ENCODE peak calls at places on chromosomes 1 and 21, in five cellular contexts. One of them, this sample, is unnamed. For H3K4me1, the result is how much of the 10 kb centered on the place peaks cover.

GRCh38 chr1:246043556-246043955 is 463.5 kb downstream of the SMYD3 start:
- DNase-seq in GM23338: no peak
- DNase-seq in fibroblast of lung: no peak
- DNase-seq in cardiac muscle cell: no peak
- DNase-seq in tibial artery: no peak
- DNase-seq in this sample: no peak

GRCh38 chr1:167175901-167176300 is 44.8 kb upstream of the POU2F1 start:
- DNase-seq in tibial artery: no peak
- DNase-seq in GM23338: no peak
- DNase-seq in cardiac muscle cell: no peak
- DNase-seq in fibroblast of lung: no peak
- DNase-seq in this sample: no peak

GRCh38 chr1:10767282-10767681 is 29.2 kb downstream of the CASZ1 start:
- DNase-seq in GM23338: no peak
- DNase-seq in fibroblast of lung: no peak
- DNase-seq in cardiac muscle cell: no peak
- DNase-seq in tibial artery: no peak
- DNase-seq in this sample: no peak

GRCh38 chr1:202713110-202713509 is 2.9 kb upstream of the SYT2 start:
- DNase-seq in fibroblast of lung: no peak
- DNase-seq in tibial artery: no peak
- DNase-seq in cardiac muscle cell: no peak
- DNase-seq in GM23338: no peak
- DNase-seq in this sample: peak

GRCh38 chr1:206686486-206687249 is 2.0 kb downstream of the MAPKAPK2 start:
- DNase-seq in fibroblast of lung: no peak
- DNase-seq in cardiac muscle cell: no peak
- DNase-seq in tibial artery: no peak
- DNase-seq in GM23338: no peak
- DNase-seq in this sample: no peak

GRCh38 chr1:188425687-188426086 is 1596.9 kb downstream of the PLA2G4A start:
- DNase-seq in tibial artery: no peak
- DNase-seq in GM23338: no peak
- DNase-seq in cardiac muscle cell: no peak
- DNase-seq in fibroblast of lung: peak
- DNase-seq in this sample: no peak

GRCh38 chr1:193283026-193283425 is 96.6 kb upstream of the B3GALT2 start:
- DNase-seq in GM23338: peak
- DNase-seq in fibroblast of lung: peak
- DNase-seq in tibial artery: no peak
- DNase-seq in cardiac muscle cell: no peak
- DNase-seq in this sample: no peak

GRCh38 chr1:92444351-92444750 is 42.4 kb downstream of the GFI1 start:
- DNase-seq in cardiac muscle cell: no peak
- DNase-seq in GM23338: no peak
- DNase-seq in tibial artery: no peak
- DNase-seq in fibroblast of lung: peak
- DNase-seq in this sample: no peak

GRCh38 chr1:41614818-41615217 is 130.3 kb upstream of the EDN2 start:
- DNase-seq in tibial artery: no peak
- DNase-seq in fibroblast of lung: no peak
- DNase-seq in cardiac muscle cell: no peak
- DNase-seq in GM23338: no peak
- DNase-seq in this sample: no peak

GRCh38 chr1:23224721-23225648 is 7.7 kb upstream of the HTR1D start:
- DNase-seq in cardiac muscle cell: no peak
- DNase-seq in GM23338: peak
- DNase-seq in tibial artery: no peak
- DNase-seq in fibroblast of lung: peak
- DNase-seq in this sample: no peak

GRCh38 chr1:1179339-1179982 is 5.8 kb downstream of the TTLL10 start:
- DNase-seq in cardiac muscle cell: no peak
- DNase-seq in tibial artery: no peak
- DNase-seq in fibroblast of lung: no peak
- DNase-seq in GM23338: peak
- DNase-seq in this sample: no peak

GRCh38 chr1:172699111-172699510 is 40.2 kb downstream of the FASLG start:
- DNase-seq in tibial artery: no peak
- DNase-seq in GM23338: no peak
- DNase-seq in fibroblast of lung: no peak
- DNase-seq in cardiac muscle cell: no peak
- DNase-seq in this sample: no peak

GRCh38 chr1:87141556-87141955 is 187.1 kb upstream of the LMO4 start:
- DNase-seq in tibial artery: no peak
- DNase-seq in cardiac muscle cell: no peak
- DNase-seq in GM23338: no peak
- DNase-seq in fibroblast of lung: no peak
- DNase-seq in this sample: no peak

GRCh38 chr1:223515915-223516314 is 122.7 kb downstream of the CCDC185 start:
- DNase-seq in GM23338: no peak
- DNase-seq in fibroblast of lung: no peak
- DNase-seq in tibial artery: peak
- DNase-seq in cardiac muscle cell: no peak
- DNase-seq in this sample: no peak

GRCh38 chr1:31857863-31858262 is 42.0 kb upstream of the SPOCD1 start:
- DNase-seq in GM23338: no peak
- DNase-seq in fibroblast of lung: no peak
- DNase-seq in tibial artery: no peak
- DNase-seq in cardiac muscle cell: no peak
- DNase-seq in this sample: no peak

GRCh38 chr1:176774224-176774623 is 311.2 kb downstream of the PAPPA2 start:
- DNase-seq in fibroblast of lung: no peak
- DNase-seq in cardiac muscle cell: no peak
- DNase-seq in tibial artery: no peak
- DNase-seq in GM23338: no peak
- DNase-seq in this sample: no peak

GRCh38 chr1:41342774-41343355 is 18.4 kb upstream of the FOXO6 start:
- DNase-seq in cardiac muscle cell: no peak
- DNase-seq in tibial artery: no peak
- DNase-seq in fibroblast of lung: no peak
- DNase-seq in GM23338: no peak
- DNase-seq in this sample: no peak

GRCh38 chr21:45544449-45545235 is 2.4 kb upstream of the SLC19A1 start:
- DNase-seq in GM23338: no peak
- DNase-seq in tibial artery: peak
- DNase-seq in cardiac muscle cell: no peak
- DNase-seq in fibroblast of lung: no peak
- DNase-seq in this sample: no peak

GRCh38 chr1:95309031-95309459 is 75.0 kb downstream of the RWDD3 start:
- DNase-seq in GM23338: peak
- DNase-seq in fibroblast of lung: peak
- DNase-seq in tibial artery: no peak
- DNase-seq in cardiac muscle cell: peak
- DNase-seq in this sample: peak

GRCh38 chr1:13597166-13597565 is 13.5 kb downstream of the PDPN start:
- DNase-seq in fibroblast of lung: peak
- DNase-seq in GM23338: no peak
- DNase-seq in cardiac muscle cell: no peak
- DNase-seq in tibial artery: no peak
- DNase-seq in this sample: no peak
- H3K4me1 ChIP-seq in fibroblast of lung: under half
- H3K4me1 ChIP-seq in GM23338: under half
- H3K4me1 ChIP-seq in cardiac muscle cell: under half
- H3K4me1 ChIP-seq in tibial artery: under half
- H3K4me1 ChIP-seq in this sample: under half

GRCh38 chr1:17112076-17112475 is 7.2 kb downstream of the PADI2 start:
- DNase-seq in cardiac muscle cell: no peak
- DNase-seq in GM23338: no peak
- DNase-seq in fibroblast of lung: no peak
- DNase-seq in tibial artery: no peak
- DNase-seq in this sample: no peak
- H3K4me1 ChIP-seq in cardiac muscle cell: under half
- H3K4me1 ChIP-seq in GM23338: under half
- H3K4me1 ChIP-seq in fibroblast of lung: under half
- H3K4me1 ChIP-seq in tibial artery: under half
- H3K4me1 ChIP-seq in this sample: under half

GRCh38 chr1:234886081-234886874 is 242.4 kb downstream of the TOMM20 start:
- DNase-seq in fibroblast of lung: no peak
- DNase-seq in GM23338: no peak
- DNase-seq in tibial artery: peak
- DNase-seq in cardiac muscle cell: no peak
- DNase-seq in this sample: no peak

GRCh38 chr1:234887026-234887910 is 241.4 kb downstream of the TOMM20 start:
- DNase-seq in fibroblast of lung: no peak
- DNase-seq in cardiac muscle cell: no peak
- DNase-seq in tibial artery: no peak
- DNase-seq in GM23338: no peak
- DNase-seq in this sample: no peak

GRCh38 chr1:234891427-234891826 is 237.2 kb downstream of the TOMM20 start:
- DNase-seq in GM23338: no peak
- DNase-seq in cardiac muscle cell: no peak
- DNase-seq in fibroblast of lung: no peak
- DNase-seq in tibial artery: no peak
- DNase-seq in this sample: no peak

GRCh38 chr1:234890694-234891093 is 237.9 kb downstream of the TOMM20 start:
- DNase-seq in fibroblast of lung: no peak
- DNase-seq in GM23338: no peak
- DNase-seq in cardiac muscle cell: no peak
- DNase-seq in tibial artery: no peak
- DNase-seq in this sample: no peak

DNA sequence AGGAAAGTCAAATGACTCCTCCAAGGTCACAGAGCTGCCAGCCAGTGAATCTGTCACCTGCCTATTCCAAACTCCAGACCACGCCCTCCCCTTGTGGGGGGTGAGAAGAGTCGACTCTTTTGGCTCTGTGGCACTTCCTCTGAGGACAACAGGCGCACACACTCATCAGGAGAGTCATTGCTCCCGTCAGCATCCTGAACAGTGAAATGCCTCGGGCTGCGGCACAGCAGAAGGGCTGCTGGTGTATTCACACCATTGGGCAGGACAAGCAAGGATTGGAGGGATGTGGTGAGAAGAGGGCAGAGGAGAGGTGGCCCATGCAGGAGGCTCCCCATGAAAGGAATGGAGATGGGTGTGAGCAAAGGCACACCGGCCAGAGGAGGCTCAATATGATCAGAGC is 239.0 kb downstream of the TOMM20 start:
- DNase-seq in fibroblast of lung: no peak
- DNase-seq in GM23338: no peak
- DNase-seq in tibial artery: no peak
- DNase-seq in cardiac muscle cell: no peak
- DNase-seq in this sample: no peak
- H3K4me1 ChIP-seq in fibroblast of lung: under half
- H3K4me1 ChIP-seq in GM23338: under half
- H3K4me1 ChIP-seq in tibial artery: under half
- H3K4me1 ChIP-seq in cardiac muscle cell: under half
- H3K4me1 ChIP-seq in this sample: under half

GRCh38 chr1:145846191-145846590 is 761 bp downstream of the NUDT17 start:
- DNase-seq in fibroblast of lung: peak
- DNase-seq in GM23338: peak
- DNase-seq in tibial artery: no peak
- DNase-seq in cardiac muscle cell: peak
- DNase-seq in this sample: peak
- H3K4me1 ChIP-seq in fibroblast of lung: under half
- H3K4me1 ChIP-seq in GM23338: under half
- H3K4me1 ChIP-seq in tibial artery: under half
- H3K4me1 ChIP-seq in cardiac muscle cell: under half
- H3K4me1 ChIP-seq in this sample: under half

DNA sequence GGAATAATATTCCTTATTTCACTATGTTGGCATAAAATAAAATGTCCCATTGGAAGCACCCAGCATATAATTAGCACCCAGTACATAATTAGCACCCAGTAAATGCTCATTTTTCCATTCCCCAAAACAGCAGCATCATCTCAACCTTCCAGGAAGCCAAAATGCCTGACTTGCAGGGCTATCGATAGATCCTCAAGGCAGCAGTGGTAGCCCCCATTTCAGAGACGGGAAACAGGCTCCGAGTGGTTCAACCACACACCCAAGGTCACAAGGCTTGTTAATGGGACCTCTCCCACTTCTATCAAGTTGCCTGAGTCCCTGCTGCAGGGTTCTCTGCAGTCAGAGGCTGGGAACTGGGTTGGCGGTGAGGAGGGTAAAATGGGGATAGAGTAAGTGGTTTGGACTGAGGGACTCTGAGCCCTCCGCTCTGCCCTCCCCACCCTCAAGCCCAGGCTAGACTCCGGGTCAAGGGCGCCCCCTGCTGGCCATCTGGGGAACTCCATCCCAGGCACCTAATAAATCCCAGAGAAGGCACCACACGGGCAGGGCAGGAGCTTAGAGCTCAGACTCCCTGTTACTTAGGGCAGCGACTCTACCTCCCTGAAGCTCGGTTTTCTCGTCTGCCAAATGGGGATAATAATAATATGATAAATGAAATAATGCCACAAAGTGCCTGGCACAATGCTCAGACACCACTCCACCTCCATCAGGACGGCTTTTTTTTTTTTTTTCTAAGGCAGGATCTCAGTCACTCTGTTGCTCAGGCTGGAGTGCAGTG is 21.9 kb upstream of the LAPTM5 start:
- DNase-seq in fibroblast of lung: peak
- DNase-seq in cardiac muscle cell: peak
- DNase-seq in tibial artery: peak
- DNase-seq in GM23338: peak
- DNase-seq in this sample: peak
- H3K4me1 ChIP-seq in fibroblast of lung: under half
- H3K4me1 ChIP-seq in cardiac muscle cell: under half
- H3K4me1 ChIP-seq in tibial artery: under half
- H3K4me1 ChIP-seq in GM23338: under half
- H3K4me1 ChIP-seq in this sample: under half

DNA sequence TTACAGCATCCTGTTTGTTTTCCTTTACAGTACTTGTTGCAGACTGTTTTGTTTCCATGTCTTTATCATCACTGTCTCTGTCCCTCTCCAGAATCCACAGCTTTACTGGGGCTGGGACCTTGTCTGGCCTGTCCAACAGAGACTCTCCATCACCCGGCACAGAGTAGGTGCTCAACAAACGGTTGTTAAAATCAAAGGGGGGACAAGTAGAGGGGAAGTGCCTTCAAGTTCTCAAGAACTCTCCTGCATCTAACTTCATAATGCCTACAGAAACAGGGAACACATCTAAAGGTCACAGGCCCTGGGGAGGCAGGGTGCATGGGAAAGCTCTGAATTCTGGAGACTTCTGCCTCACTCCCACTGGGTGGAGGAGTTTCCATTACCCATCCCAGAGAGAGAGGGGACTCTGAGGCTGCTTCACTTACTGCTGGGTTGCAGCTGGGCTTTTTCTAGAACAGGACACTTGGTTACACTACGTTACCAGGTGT is 2.3 kb upstream of the ECE1 start:
- DNase-seq in fibroblast of lung: no peak
- DNase-seq in GM23338: no peak
- DNase-seq in tibial artery: no peak
- DNase-seq in cardiac muscle cell: no peak
- DNase-seq in this sample: no peak
- H3K4me1 ChIP-seq in fibroblast of lung: under half
- H3K4me1 ChIP-seq in GM23338: under half
- H3K4me1 ChIP-seq in tibial artery: under half
- H3K4me1 ChIP-seq in cardiac muscle cell: under half
- H3K4me1 ChIP-seq in this sample: under half

GRCh38 chr1:205518616-205519540 is 14.4 kb downstream of the CDK18 start:
- DNase-seq in cardiac muscle cell: no peak
- DNase-seq in tibial artery: no peak
- DNase-seq in fibroblast of lung: no peak
- DNase-seq in GM23338: no peak
- DNase-seq in this sample: no peak
- H3K4me1 ChIP-seq in cardiac muscle cell: under half
- H3K4me1 ChIP-seq in tibial artery: under half
- H3K4me1 ChIP-seq in fibroblast of lung: under half
- H3K4me1 ChIP-seq in GM23338: under half
- H3K4me1 ChIP-seq in this sample: under half

GRCh38 chr1:17372955-17373354 is 959 bp downstream of the PADI6 start:
- DNase-seq in fibroblast of lung: no peak
- DNase-seq in tibial artery: no peak
- DNase-seq in cardiac muscle cell: no peak
- DNase-seq in GM23338: peak
- DNase-seq in this sample: no peak
- H3K4me1 ChIP-seq in fibroblast of lung: under half
- H3K4me1 ChIP-seq in tibial artery: under half
- H3K4me1 ChIP-seq in cardiac muscle cell: under half
- H3K4me1 ChIP-seq in GM23338: under half
- H3K4me1 ChIP-seq in this sample: under half

This sample was measured in hepatocyte.